ENCODE peak calls at places on chromosomes 7 and 10, in four cellular contexts. T, N, V and G are unnamed samples.

GRCh38 chr10:132102071-132102716 is 36.4 kb downstream of the JAKMIP3 start:
- DNase-seq in T (no peak), V (no peak), N (no peak), G (no peak)

GRCh38 chr10:31374146-31374696 is 55.2 kb downstream of the ZEB1 start:
- DNase-seq in T (no peak), V (no peak), N (no peak), G (no peak)

GRCh38 chr10:14574291-14574690 is 200.4 kb downstream of the FAM107B start:
- DNase-seq in T (no peak), N (no peak), V (no peak), G (no peak)

GRCh38 chr10:15116225-15116624 is 19.1 kb downstream of the RPP38 start:
- DNase-seq in N (no peak), T (no peak), V (no peak), G (no peak)

GRCh38 chr10:102299873-102300272 is 54.5 kb downstream of the GBF1 start:
- DNase-seq in T (no peak), V (no peak), N (no peak), G (no peak)

GRCh38 chr10:28087675-28088351 is 88.9 kb upstream of the ODAD2 start:
- DNase-seq in T (no peak), N (no peak), V (no peak), G (no peak)

GRCh38 chr7:13420711-13421110 is 568.8 kb downstream of the ETV1 start:
- DNase-seq in N (no peak), V (no peak), T (no peak), G (no peak)

GRCh38 chr10:59317066-59317465 is 45.3 kb downstream of the FAM13C start:
- DNase-seq in N (no peak), V (no peak), T (no peak), G (no peak)

GRCh38 chr7:135803143-135803542 is 54.5 kb upstream of the FAM180A start:
- DNase-seq in V (no peak), N (no peak), T (peak), G (no peak)

GRCh38 chr10:21030096-21030495 is 133.0 kb upstream of the NEBL start:
- DNase-seq in V (no peak), N (no peak), T (no peak), G (no peak)

DNA sequence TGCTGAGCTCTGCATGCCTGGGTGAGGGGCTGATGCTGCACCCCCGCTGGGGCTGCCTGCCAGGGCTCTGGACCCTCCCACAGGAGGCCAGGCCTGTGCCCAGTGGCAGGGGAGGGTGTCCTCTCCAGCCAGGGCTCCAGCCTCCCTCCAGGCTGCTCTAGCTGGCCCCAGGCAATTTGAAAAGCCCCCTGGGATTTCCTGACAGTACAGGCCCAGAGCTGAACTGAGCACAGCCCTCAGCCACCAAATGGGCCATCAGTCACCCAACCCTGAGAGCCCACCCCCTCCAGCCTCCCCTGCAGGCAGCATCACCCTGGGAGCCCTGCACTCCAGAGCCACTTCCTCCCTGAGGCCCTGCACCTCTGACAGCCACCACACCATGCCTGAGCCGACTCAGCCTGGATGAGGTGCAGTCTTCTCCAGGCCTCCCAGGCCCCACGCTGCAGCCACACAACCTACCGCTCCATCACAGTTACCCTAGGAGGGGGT is 101.8 kb upstream of the RET start:
- DNase-seq in T (no peak), N (no peak), V (no peak), G (no peak)
- TF ChIP-seq SIN3A in T (no peak), N (no peak), V (no peak), G (no peak)

DNA sequence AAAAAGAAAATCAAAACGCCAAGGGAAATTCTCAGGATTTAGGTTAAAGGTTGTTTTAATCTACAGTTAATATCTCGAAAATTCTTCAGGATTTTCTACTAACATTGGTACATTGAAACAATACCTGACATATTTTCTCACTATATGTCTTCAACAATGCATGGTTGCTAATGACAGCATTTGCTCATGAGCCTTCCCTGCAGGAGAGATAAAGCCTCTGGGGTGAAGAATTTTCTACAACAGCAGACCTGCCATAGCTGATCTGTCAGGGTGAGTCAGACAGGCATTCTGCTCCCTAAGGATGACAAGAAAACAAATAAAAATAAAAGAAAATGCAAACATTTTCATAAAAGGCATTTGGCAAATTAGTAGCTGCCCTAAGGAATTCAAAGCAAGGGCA is 11.7 kb upstream of the GPR37 start:
- DNase-seq in T (no peak), V (no peak), N (no peak), G (no peak)
- TF ChIP-seq TCF7L2 in T (no peak), V (no peak), N (no peak), G (no peak)

DNA sequence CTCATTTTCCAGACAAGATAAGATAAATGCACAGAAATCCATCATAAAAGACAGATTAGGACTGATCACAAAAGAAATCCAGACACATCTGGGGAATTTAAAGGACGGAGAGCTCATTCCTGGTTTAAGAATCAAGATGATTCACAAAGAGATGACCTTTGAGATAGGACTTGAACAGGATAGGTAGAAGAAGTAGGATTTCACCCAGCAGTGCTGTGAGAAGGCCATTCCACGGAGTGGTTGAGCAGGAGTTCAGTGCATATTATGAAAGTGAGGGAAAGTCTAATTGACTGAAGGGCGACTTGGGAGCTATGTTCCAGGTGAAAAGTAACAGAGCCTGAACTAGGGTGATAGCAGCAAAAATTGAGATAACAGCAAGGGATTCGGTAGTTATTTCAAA is 73.7 kb downstream of the GAD2 start:
- DNase-seq in T (no peak), N (no peak), V (no peak), G (no peak)
- TF ChIP-seq SIN3A in T (no peak), N (no peak), V (no peak), G (no peak)

DNA sequence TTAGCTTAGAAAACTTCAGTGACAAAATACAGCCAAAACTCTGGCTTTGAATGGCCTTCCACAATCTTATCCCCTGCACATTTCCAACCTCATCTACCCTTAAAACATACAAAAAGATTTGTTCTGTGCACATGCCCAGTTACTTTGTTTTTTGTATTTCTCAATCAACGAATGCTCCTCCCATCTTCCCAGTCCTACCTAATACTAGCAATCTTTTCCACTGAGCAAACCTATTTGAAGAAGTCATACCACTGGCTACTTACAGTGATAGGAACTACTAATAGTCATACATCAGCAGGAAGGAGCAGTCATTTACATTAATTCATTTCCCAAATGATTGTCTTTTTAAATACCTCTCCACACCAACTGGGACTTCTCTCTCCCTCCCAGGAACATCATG is 2.5 kb downstream of the USP54 start:
- DNase-seq in V (peak), N (no peak), T (no peak), G (no peak)
- TF ChIP-seq TCF7L2 in V (no peak), N (no peak), T (no peak), G (no peak)

DNA sequence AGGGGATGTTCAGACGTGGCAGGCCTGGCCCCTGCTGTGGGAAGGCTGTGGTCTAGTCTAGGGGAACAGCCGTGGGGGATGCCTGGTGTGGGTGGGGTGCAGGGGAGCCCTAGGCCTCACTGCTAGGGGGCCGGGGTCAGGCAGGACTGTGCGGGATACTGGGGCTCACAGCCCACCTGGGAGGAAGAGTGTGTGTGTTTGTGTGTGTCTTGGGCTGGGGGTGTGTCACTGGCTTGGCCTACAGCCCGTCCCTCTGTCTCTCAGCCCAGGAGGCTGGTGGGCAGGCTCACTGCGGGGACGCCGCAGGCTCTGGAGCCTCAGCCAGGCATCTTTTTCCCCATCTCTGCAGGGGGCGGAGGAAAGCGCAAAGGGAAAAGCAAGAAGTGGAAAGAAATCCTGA is 118.8 kb downstream of the GRK5 start:
- DNase-seq in V (no peak), N (no peak), T (no peak), G (no peak)
- TF ChIP-seq SIN3A in V (no peak), N (no peak), T (no peak), G (no peak)

GRCh38 chr10:43940898-43941777 is 292.5 kb upstream of the ZNF32 start:
- DNase-seq in T (no peak), V (no peak), N (no peak), G (no peak)

GRCh38 chr10:43938810-43939209 is 290.1 kb upstream of the ZNF32 start:
- DNase-seq in V (no peak), T (no peak), N (no peak), G (no peak)

GRCh38 chr10:43939939-43940810 is 291.5 kb upstream of the ZNF32 start:
- DNase-seq in T (no peak), N (no peak), V (no peak), G (no peak)

GRCh38 chr10:43942096-43942885 is 293.6 kb upstream of the ZNF32 start:
- DNase-seq in T (no peak), V (no peak), N (no peak), G (no peak)

DNA sequence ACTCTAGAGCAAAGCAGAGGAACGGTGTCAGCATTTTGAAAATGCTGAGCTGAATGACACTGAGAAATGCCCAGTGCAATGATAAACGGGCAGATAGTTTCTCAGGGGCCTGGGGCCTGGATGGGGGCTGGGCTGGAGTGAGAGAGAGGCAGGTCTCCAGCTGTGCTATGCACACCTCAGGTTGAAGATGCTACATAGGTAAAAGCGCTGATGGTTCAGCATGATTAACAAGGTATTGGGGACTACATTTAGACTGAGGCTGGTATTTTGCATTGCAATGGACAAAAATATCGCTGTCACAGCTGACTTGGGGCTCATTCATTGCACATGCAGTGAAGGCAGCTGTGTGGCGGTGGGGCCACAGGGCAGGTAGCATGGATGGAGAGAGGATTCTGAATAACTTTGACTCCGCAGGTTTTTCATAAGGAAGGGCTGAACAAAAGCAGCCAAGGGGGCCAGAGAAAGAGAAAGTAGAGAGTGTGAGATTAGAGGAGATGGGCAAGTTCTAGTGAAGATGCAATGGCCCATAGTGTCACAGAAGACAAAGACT is 290.8 kb upstream of the ZNF32 start:
- DNase-seq in N (no peak), T (no peak), V (no peak), G (no peak)
- TF ChIP-seq TCF7L2 in N (no peak), T (no peak), V (no peak), G (no peak)

GRCh38 chr7:2080069-2080405 is 152.7 kb downstream of the MAD1L1 start:
- DNase-seq in T (no peak), V (no peak), N (no peak), G (no peak)

GRCh38 chr7:2076649-2077064 is 156.1 kb downstream of the MAD1L1 start:
- DNase-seq in T (no peak), V (no peak), N (no peak), G (no peak)

GRCh38 chr7:2081526-2082356 is 151.0 kb downstream of the MAD1L1 start:
- DNase-seq in T (no peak), N (no peak), V (no peak), G (no peak)

GRCh38 chr7:2079332-2080068 is 153.2 kb downstream of the MAD1L1 start:
- DNase-seq in T (peak), V (no peak), N (no peak), G (no peak)

DNA sequence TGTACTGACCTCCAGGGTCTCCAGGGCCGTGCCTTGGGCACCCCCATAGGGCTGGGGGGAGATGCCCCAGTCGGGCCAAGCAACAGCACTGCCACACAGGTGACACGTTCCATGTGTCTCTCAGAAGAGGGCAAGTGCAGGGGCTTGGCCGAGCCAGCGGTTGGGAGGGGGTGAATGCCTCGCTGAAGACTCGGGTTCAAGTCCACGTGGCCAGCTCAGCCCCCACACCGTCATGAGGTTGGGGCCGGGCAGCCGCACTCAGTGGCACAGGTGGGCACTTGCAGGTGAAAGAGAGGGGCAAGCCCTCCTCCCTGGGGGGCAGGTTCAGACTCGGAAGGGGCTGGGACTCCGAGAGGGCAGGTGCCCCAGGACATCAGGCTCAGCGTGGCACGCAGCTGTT is 153.8 kb downstream of the MAD1L1 start:
- DNase-seq in T (no peak), V (no peak), N (no peak), G (no peak)
- TF ChIP-seq SIN3A in T (no peak), V (no peak), N (no peak), G (no peak)

GRCh38 chr10:16828114-16828568 is 10.9 kb upstream of the RSU1 start:
- DNase-seq in N (peak), V (peak), T (peak), G (peak)

GRCh38 chr10:16835223-16835622 is 18.0 kb upstream of the RSU1 start:
- DNase-seq in V (no peak), N (no peak), T (no peak), G (no peak)

GRCh38 chr10:16828731-16829175 is 11.5 kb upstream of the RSU1 start:
- DNase-seq in T (no peak), N (no peak), V (no peak), G (no peak)

DNA sequence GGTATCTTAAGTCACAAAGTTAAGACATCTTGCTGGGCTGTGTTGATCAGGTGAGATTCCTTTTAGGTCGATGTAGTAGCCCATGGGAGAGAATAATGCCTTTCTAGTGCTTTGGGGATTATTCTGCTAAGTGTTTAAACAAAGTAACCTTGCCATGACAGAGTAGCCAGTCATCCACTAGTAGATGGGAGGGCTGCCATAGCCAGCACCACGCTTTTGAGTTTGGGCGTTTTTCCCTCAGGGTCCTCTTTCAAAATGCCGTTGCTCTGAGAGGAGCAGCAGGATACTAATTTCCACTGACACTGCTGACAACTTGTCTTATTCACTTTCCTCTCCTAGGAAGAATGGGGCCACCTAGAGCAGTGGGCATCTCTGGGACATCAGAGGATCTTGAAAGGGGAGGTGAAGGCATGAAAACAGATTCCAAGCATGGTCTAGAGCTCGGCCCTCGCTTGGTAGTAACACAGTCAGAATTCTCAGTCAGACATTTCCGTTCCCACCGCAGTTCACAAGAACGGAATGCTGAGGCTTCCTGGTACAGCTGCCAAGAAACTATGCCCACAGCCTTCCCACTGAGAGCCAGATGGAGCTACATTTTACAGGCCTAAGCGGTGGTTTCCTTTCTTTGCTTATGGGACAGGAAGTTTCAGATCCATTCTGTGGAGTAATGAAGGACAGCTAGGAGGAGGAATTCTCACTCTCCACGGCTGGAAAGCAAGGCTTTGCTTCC is 15.3 kb upstream of the RSU1 start:
- DNase-seq in V (no peak), T (no peak), N (no peak), G (no peak)
- TF ChIP-seq TCF7L2 in V (no peak), T (no peak), N (no peak), G (no peak)

GRCh38 chr7:55277916-55278315 is 87.2 kb upstream of the LANCL2 start:
- DNase-seq in V (no peak), T (no peak), N (no peak), G (no peak)

GRCh38 chr7:55276896-55277295 is 88.2 kb upstream of the LANCL2 start:
- DNase-seq in N (no peak), T (no peak), V (no peak), G (no peak)

GRCh38 chr7:55273186-55273980 is 91.8 kb upstream of the LANCL2 start:
- DNase-seq in V (no peak), T (no peak), N (no peak), G (no peak)

GRCh38 chr7:55274156-55274555 is 91.0 kb upstream of the LANCL2 start:
- DNase-seq in V (no peak), N (no peak), T (no peak), G (no peak)

GRCh38 chr7:55275291-55276200 is 89.6 kb upstream of the LANCL2 start:
- DNase-seq in N (no peak), V (no peak), T (no peak), G (no peak)
- TF ChIP-seq SIN3A in N (no peak), V (no peak), T (no peak), G (no peak)

DNA sequence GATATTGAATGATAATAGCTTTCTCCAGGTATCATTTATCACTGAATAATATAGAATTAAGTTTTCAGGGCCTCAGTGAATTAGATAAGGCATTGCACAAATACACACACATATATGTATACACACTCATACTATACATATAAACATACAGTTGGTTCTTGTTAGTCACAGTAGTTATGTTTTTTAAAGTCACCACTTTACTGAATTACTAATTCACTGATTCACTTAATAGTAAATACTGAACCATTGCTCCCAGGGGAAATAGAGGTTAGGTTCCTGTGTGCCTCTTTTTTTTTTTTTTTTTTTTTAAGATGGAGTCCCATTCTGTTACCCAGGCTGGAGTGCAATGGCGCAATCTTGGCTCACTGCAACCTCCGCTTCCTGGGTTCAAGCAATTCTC is 33.6 kb downstream of the PRR15 start:
- DNase-seq in N (no peak), T (no peak), V (no peak), G (no peak)
- TF ChIP-seq TCF7L2 in N (no peak), T (no peak), V (no peak), G (no peak)